ENCODE peak calls at places on chromosomes 13 and 19, in five cellular contexts. F is stimulated activated CD4-positive, alpha-beta T cell treated with anti-CD3 and anti-CD28 coated beads, Interleukin-2, amount 100 ng/mL, for 4 hours; M is AG09309; H is choroid plexus epithelial cell; V is GM04503. J is an unnamed sample.

GRCh38 chr19:41175825-41176734 is 16.9 kb upstream of the CYP2S1 start:
- DNase-seq in F (peak; percentile 26), M (peak; percentile 24), H (peak; percentile 88), V (peak; percentile 39), J (peak; percentile 59)

GRCh38 chr19:1050989-1051788 is 11.3 kb downstream of the ABCA7 start:
- DNase-seq in F (no peak), M (no peak), H (no peak), V (no peak), J (no peak)

GRCh38 chr19:44212865-44213346 is 574 bp downstream of the ZNF227 start:
- DNase-seq in F (no peak), M (no peak), H (peak; percentile 25), V (no peak), J (peak; percentile 2)

GRCh38 chr13:108855737-108856387 is 226.5 kb downstream of the MYO16 start:
- DNase-seq in F (no peak), M (no peak), H (no peak), V (no peak), J (no peak)

GRCh38 chr19:2351591-2351990 is 8.5 kb upstream of the TMPRSS9 start:
- DNase-seq in F (no peak), M (no peak), H (no peak), V (no peak), J (no peak)

GRCh38 chr19:38288127-38288855 is 15.8 kb upstream of the C19orf33 start:
- DNase-seq in F (no peak), M (no peak), H (no peak), V (no peak), J (no peak)

GRCh38 chr13:24167666-24168391 is 7.3 kb downstream of the SPATA13 start:
- DNase-seq in F (no peak), M (no peak), H (no peak), V (no peak), J (no peak)

GRCh38 chr19:18839465-18840287 is 7.9 kb downstream of the UPF1 start:
- DNase-seq in F (no peak), M (no peak), H (peak; percentile 71), V (no peak), J (no peak)

GRCh38 chr19:56066152-56067023 is 54.7 kb downstream of the ZNF787 start:
- DNase-seq in F (peak; percentile 31), M (no peak), H (peak; percentile 46), V (no peak), J (no peak)

GRCh38 chr19:10289836-10290438 is at the start of gene ICAM5:
- DNase-seq in F (peak; percentile 73), M (no peak), H (peak; percentile 48), V (no peak), J (no peak)

GRCh38 chr19:39422020-39422419 is 9.6 kb downstream of the PLEKHG2 start:
- DNase-seq in F (no peak), M (no peak), H (no peak), V (no peak), J (no peak)

GRCh38 chr13:27006519-27007161 is 165.0 kb downstream of the USP12 start:
- DNase-seq in F (no peak), M (no peak), H (peak; percentile 60), V (no peak), J (no peak)

GRCh38 chr19:2332341-2333026 is 4.0 kb downstream of the SPPL2B start:
- DNase-seq in F (no peak), M (no peak), H (no peak), V (no peak), J (no peak)

GRCh38 chr13:51332566-51333361 is 6.7 kb upstream of the SERPINE3 start:
- DNase-seq in F (no peak), M (no peak), H (no peak), V (no peak), J (no peak)

GRCh38 chr13:62243146-62243545 is 827.5 kb upstream of the PCDH20 start:
- DNase-seq in F (no peak), M (no peak), H (no peak), V (no peak), J (no peak)

GRCh38 chr19:49073514-49074378 is 1.2 kb upstream of the KCNA7 start:
- DNase-seq in F (no peak), M (no peak), H (no peak), V (no peak), J (no peak)

GRCh38 chr13:43377955-43378354 is 354.6 kb downstream of the DNAJC15 start:
- DNase-seq in F (no peak), M (no peak), H (peak; percentile 6), V (no peak), J (no peak)

GRCh38 chr19:45917421-45918091 is 3.0 kb upstream of the NANOS2 start:
- DNase-seq in F (no peak), M (no peak), H (no peak), V (no peak), J (no peak)

GRCh38 chr13:49836516-49836915 is 44.0 kb upstream of the KPNA3 start:
- DNase-seq in F (no peak), M (no peak), H (peak; percentile 68), V (no peak), J (no peak)

GRCh38 chr13:79090552-79091159 is 315.4 kb downstream of the RBM26 start:
- DNase-seq in F (no peak), M (no peak), H (no peak), V (no peak), J (no peak)

GRCh38 chr13:27044837-27045570 is 126.6 kb downstream of the USP12 start:
- DNase-seq in F (no peak), M (no peak), H (no peak), V (no peak), J (no peak)

GRCh38 chr19:53927745-53928144 is 18.7 kb downstream of the CACNG7 start:
- DNase-seq in F (no peak), M (peak; percentile 8), H (peak; percentile 86), V (no peak), J (peak; percentile 43)

GRCh38 chr13:92719868-92720267 is 506.7 kb upstream of the GPC6 start:
- DNase-seq in F (no peak), M (no peak), H (peak; percentile 61), V (no peak), J (no peak)

GRCh38 chr13:110000534-110001345 is 214.4 kb upstream of the IRS2 start:
- DNase-seq in F (no peak), M (no peak), H (no peak), V (no peak), J (no peak)

GRCh38 chr13:29956771-29957170 is 106.4 kb upstream of the UBL3 start:
- DNase-seq in F (no peak), M (no peak), H (no peak), V (no peak), J (no peak)

GRCh38 chr13:28545583-28546333 is 50.8 kb upstream of the FLT1 start:
- DNase-seq in F (no peak), M (no peak), H (no peak), V (no peak), J (no peak)

GRCh38 chr13:55302568-55302967 is 1838.2 kb upstream of the PRR20A start:
- DNase-seq in F (no peak), M (no peak), H (no peak), V (no peak), J (no peak)

GRCh38 chr13:48902421-48902820 is 73.3 kb upstream of the FNDC3A start:
- DNase-seq in F (no peak), M (no peak), H (peak; percentile 43), V (no peak), J (no peak)

GRCh38 chr13:26458196-26458734 is 99.2 kb upstream of the WASF3 start:
- DNase-seq in F (no peak), M (no peak), H (no peak), V (no peak), J (no peak)

GRCh38 chr13:23960566-23961156 is 63.4 kb upstream of the C1QTNF9B start:
- DNase-seq in F (no peak), M (no peak), H (peak; percentile 78), V (no peak), J (no peak)

GRCh38 chr19:55147408-55148251 is 1.4 kb downstream of the TNNT1 start:
- DNase-seq in F (no peak), M (no peak), H (no peak), V (no peak), J (no peak)

GRCh38 chr19:51022526-51022925 is 3.0 kb upstream of the KLK10 start:
- DNase-seq in F (no peak), M (no peak), H (no peak), V (no peak), J (no peak)

GRCh38 chr19:42401365-42402303 is 11.5 kb upstream of the CNFN start:
- DNase-seq in F (peak; percentile 66), M (peak; percentile 32), H (peak; percentile 84), V (no peak), J (peak; percentile 56)

GRCh38 chr19:9076886-9077285 is 10.0 kb upstream of the OR1M1 start:
- DNase-seq in F (no peak), M (no peak), H (no peak), V (no peak), J (no peak)